ENCODE peak calls at places on chromosomes 13 and 19, in seven cellular contexts. One of them, this sample, is unnamed. For H3K36me3 and H3K27me3, the result is how much of the 10 kb centered on the place peaks cover.

GRCh38 chr19:4086336-4086953 is 19.7 kb upstream of the ZBTB7A start:
- DNase-seq in mesendoderm: no peak
- DNase-seq in neuronal stem cell: no peak
- DNase-seq in NT2/D1: no peak
- DNase-seq in transverse colon: peak
- DNase-seq in cardiac muscle cell: no peak
- DNase-seq in effector memory CD4-positive, alpha-beta T cell: no peak
- DNase-seq in this sample: no peak

GRCh38 chr13:85798999-85799646 is at the start of gene SLITRK6:
- DNase-seq in mesendoderm: peak
- DNase-seq in NT2/D1: peak
- DNase-seq in neuronal stem cell: peak
- DNase-seq in effector memory CD4-positive, alpha-beta T cell: no peak
- DNase-seq in cardiac muscle cell: peak
- DNase-seq in transverse colon: no peak
- DNase-seq in this sample: peak

GRCh38 chr13:113862766-113863510 is 938 bp downstream of the GAS6 start:
- DNase-seq in transverse colon: peak
- DNase-seq in effector memory CD4-positive, alpha-beta T cell: no peak
- DNase-seq in mesendoderm: peak
- DNase-seq in neuronal stem cell: no peak
- DNase-seq in cardiac muscle cell: peak
- DNase-seq in NT2/D1: no peak
- DNase-seq in this sample: peak

GRCh38 chr13:98405107-98405571 is 171.8 kb downstream of the STK24 start:
- DNase-seq in transverse colon: no peak
- DNase-seq in mesendoderm: peak
- DNase-seq in NT2/D1: peak
- DNase-seq in cardiac muscle cell: peak
- DNase-seq in effector memory CD4-positive, alpha-beta T cell: no peak
- DNase-seq in neuronal stem cell: peak
- DNase-seq in this sample: peak

GRCh38 chr19:31171936-31172335 is 177.3 kb downstream of the TSHZ3 start:
- DNase-seq in effector memory CD4-positive, alpha-beta T cell: no peak
- DNase-seq in cardiac muscle cell: no peak
- DNase-seq in mesendoderm: no peak
- DNase-seq in neuronal stem cell: no peak
- DNase-seq in transverse colon: no peak
- DNase-seq in NT2/D1: no peak
- DNase-seq in this sample: no peak

GRCh38 chr19:39406656-39407393 is at the start of gene ZFP36:
- DNase-seq in mesendoderm: peak
- DNase-seq in effector memory CD4-positive, alpha-beta T cell: peak
- DNase-seq in neuronal stem cell: no peak
- DNase-seq in cardiac muscle cell: peak
- DNase-seq in NT2/D1: no peak
- DNase-seq in transverse colon: peak
- DNase-seq in this sample: peak

GRCh38 chr19:45558399-45558878 is 26.2 kb downstream of the OPA3 start:
- DNase-seq in effector memory CD4-positive, alpha-beta T cell: peak
- DNase-seq in cardiac muscle cell: peak
- DNase-seq in neuronal stem cell: peak
- DNase-seq in NT2/D1: peak
- DNase-seq in mesendoderm: peak
- DNase-seq in transverse colon: peak
- DNase-seq in this sample: peak

GRCh38 chr13:113880651-113881611 is 17.1 kb upstream of the GAS6 start:
- DNase-seq in NT2/D1: no peak
- DNase-seq in transverse colon: no peak
- DNase-seq in neuronal stem cell: no peak
- DNase-seq in mesendoderm: no peak
- DNase-seq in effector memory CD4-positive, alpha-beta T cell: no peak
- DNase-seq in cardiac muscle cell: no peak
- DNase-seq in this sample: no peak

GRCh38 chr19:31548941-31549340 is 199.7 kb upstream of the TSHZ3 start:
- DNase-seq in effector memory CD4-positive, alpha-beta T cell: no peak
- DNase-seq in neuronal stem cell: no peak
- DNase-seq in NT2/D1: no peak
- DNase-seq in cardiac muscle cell: peak
- DNase-seq in transverse colon: no peak
- DNase-seq in mesendoderm: peak
- DNase-seq in this sample: peak

GRCh38 chr13:112992931-112993700 is 24.1 kb downstream of the MCF2L start:
- DNase-seq in cardiac muscle cell: no peak
- DNase-seq in effector memory CD4-positive, alpha-beta T cell: no peak
- DNase-seq in NT2/D1: no peak
- DNase-seq in mesendoderm: no peak
- DNase-seq in neuronal stem cell: no peak
- DNase-seq in transverse colon: no peak
- DNase-seq in this sample: no peak

GRCh38 chr19:19224852-19225494 is 13.2 kb downstream of the NCAN start:
- DNase-seq in NT2/D1: peak
- DNase-seq in effector memory CD4-positive, alpha-beta T cell: peak
- DNase-seq in transverse colon: peak
- DNase-seq in cardiac muscle cell: peak
- DNase-seq in neuronal stem cell: peak
- DNase-seq in mesendoderm: peak
- DNase-seq in this sample: peak

GRCh38 chr19:10420444-10421239 is at the start of gene PDE4A:
- DNase-seq in neuronal stem cell: no peak
- DNase-seq in transverse colon: no peak
- DNase-seq in effector memory CD4-positive, alpha-beta T cell: no peak
- DNase-seq in cardiac muscle cell: peak
- DNase-seq in mesendoderm: peak
- DNase-seq in NT2/D1: no peak
- DNase-seq in this sample: peak

GRCh38 chr13:69857188-69857821 is 250.3 kb upstream of the ATXN8OS start:
- DNase-seq in NT2/D1: peak
- DNase-seq in mesendoderm: peak
- DNase-seq in effector memory CD4-positive, alpha-beta T cell: no peak
- DNase-seq in transverse colon: no peak
- DNase-seq in neuronal stem cell: peak
- DNase-seq in cardiac muscle cell: peak
- DNase-seq in this sample: peak

DNA sequence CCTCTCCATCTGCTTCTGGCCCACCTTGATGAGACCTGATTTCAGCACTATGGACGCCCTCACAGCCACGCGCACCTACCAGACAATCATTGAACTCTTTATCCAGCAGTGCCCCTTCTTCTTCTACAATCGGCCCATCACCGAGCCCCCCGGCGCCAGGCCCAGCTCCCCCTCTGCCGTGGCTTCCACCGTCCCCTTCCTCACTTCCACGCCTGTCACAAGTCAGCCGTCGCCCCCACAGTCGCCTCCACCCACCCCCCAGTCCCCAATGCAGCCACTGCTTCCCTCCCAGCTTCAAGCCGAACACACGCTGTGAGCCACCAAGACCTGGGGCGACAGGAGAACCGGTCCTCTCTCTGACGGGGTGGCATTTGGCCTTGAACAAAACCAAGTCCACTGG is 19.3 kb upstream of the NPAS1 start:
- DNase-seq in transverse colon: no peak
- DNase-seq in mesendoderm: no peak
- DNase-seq in neuronal stem cell: no peak
- DNase-seq in cardiac muscle cell: no peak
- DNase-seq in effector memory CD4-positive, alpha-beta T cell: no peak
- DNase-seq in NT2/D1: no peak
- DNase-seq in this sample: no peak
- H3K36me3 ChIP-seq in transverse colon: under half
- H3K36me3 ChIP-seq in mesendoderm: under half
- H3K36me3 ChIP-seq in neuronal stem cell: half or more
- H3K36me3 ChIP-seq in cardiac muscle cell: under half
- H3K36me3 ChIP-seq in effector memory CD4-positive, alpha-beta T cell: under half
- H3K36me3 ChIP-seq in NT2/D1: under half
- H3K36me3 ChIP-seq in this sample: under half

DNA sequence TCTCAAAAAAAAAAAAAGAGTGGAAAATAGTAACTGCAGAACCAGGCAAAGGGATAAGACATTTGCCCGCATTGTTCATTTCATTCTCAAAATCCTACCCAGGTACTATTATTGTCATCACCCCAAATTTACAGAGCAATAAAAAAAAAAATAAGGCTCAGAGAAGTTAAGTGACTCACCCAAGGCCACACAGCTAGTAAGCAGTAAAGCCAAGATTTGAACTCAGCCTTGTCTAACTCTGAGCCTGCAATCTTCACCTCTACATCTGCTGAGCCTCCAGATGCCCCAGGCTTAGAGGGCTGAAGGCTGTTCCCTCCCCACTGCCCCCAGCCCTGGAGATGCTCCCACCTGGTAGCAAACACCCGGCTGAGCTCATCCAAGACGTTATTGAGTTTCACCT is 61.0 kb downstream of the UNC13A start:
- DNase-seq in effector memory CD4-positive, alpha-beta T cell: no peak
- DNase-seq in mesendoderm: no peak
- DNase-seq in NT2/D1: no peak
- DNase-seq in transverse colon: no peak
- DNase-seq in neuronal stem cell: no peak
- DNase-seq in cardiac muscle cell: no peak
- DNase-seq in this sample: no peak
- H3K27me3 ChIP-seq in effector memory CD4-positive, alpha-beta T cell: under half
- H3K27me3 ChIP-seq in mesendoderm: under half
- H3K27me3 ChIP-seq in NT2/D1: under half
- H3K27me3 ChIP-seq in transverse colon: under half
- H3K27me3 ChIP-seq in neuronal stem cell: under half
- H3K27me3 ChIP-seq in cardiac muscle cell: under half
- H3K27me3 ChIP-seq in this sample: under half

GRCh38 chr19:2852598-2852997 is 11.3 kb downstream of the ZNF555 start:
- DNase-seq in NT2/D1: no peak
- DNase-seq in mesendoderm: peak
- DNase-seq in transverse colon: no peak
- DNase-seq in effector memory CD4-positive, alpha-beta T cell: no peak
- DNase-seq in cardiac muscle cell: no peak
- DNase-seq in neuronal stem cell: no peak
- DNase-seq in this sample: no peak
- H3K36me3 ChIP-seq in NT2/D1: half or more
- H3K36me3 ChIP-seq in mesendoderm: under half
- H3K36me3 ChIP-seq in transverse colon: half or more
- H3K36me3 ChIP-seq in effector memory CD4-positive, alpha-beta T cell: under half
- H3K36me3 ChIP-seq in cardiac muscle cell: under half
- H3K36me3 ChIP-seq in neuronal stem cell: half or more
- H3K36me3 ChIP-seq in this sample: under half

GRCh38 chr19:51294977-51295375 is 16.5 kb upstream of the IGLON5 start:
- DNase-seq in mesendoderm: no peak
- DNase-seq in NT2/D1: no peak
- DNase-seq in transverse colon: no peak
- DNase-seq in neuronal stem cell: no peak
- DNase-seq in cardiac muscle cell: no peak
- DNase-seq in effector memory CD4-positive, alpha-beta T cell: no peak
- DNase-seq in this sample: no peak

GRCh38 chr19:51297406-51297805 is 14.0 kb upstream of the IGLON5 start:
- DNase-seq in cardiac muscle cell: no peak
- DNase-seq in neuronal stem cell: no peak
- DNase-seq in mesendoderm: no peak
- DNase-seq in transverse colon: no peak
- DNase-seq in NT2/D1: no peak
- DNase-seq in effector memory CD4-positive, alpha-beta T cell: no peak
- DNase-seq in this sample: no peak

GRCh38 chr19:51294211-51294976 is 17.1 kb upstream of the IGLON5 start:
- DNase-seq in NT2/D1: no peak
- DNase-seq in cardiac muscle cell: no peak
- DNase-seq in mesendoderm: peak
- DNase-seq in transverse colon: no peak
- DNase-seq in neuronal stem cell: no peak
- DNase-seq in effector memory CD4-positive, alpha-beta T cell: no peak
- DNase-seq in this sample: peak

GRCh38 chr19:51295382-51296126 is 15.9 kb upstream of the IGLON5 start:
- DNase-seq in cardiac muscle cell: no peak
- DNase-seq in NT2/D1: no peak
- DNase-seq in mesendoderm: peak
- DNase-seq in neuronal stem cell: no peak
- DNase-seq in effector memory CD4-positive, alpha-beta T cell: no peak
- DNase-seq in transverse colon: no peak
- DNase-seq in this sample: peak

DNA sequence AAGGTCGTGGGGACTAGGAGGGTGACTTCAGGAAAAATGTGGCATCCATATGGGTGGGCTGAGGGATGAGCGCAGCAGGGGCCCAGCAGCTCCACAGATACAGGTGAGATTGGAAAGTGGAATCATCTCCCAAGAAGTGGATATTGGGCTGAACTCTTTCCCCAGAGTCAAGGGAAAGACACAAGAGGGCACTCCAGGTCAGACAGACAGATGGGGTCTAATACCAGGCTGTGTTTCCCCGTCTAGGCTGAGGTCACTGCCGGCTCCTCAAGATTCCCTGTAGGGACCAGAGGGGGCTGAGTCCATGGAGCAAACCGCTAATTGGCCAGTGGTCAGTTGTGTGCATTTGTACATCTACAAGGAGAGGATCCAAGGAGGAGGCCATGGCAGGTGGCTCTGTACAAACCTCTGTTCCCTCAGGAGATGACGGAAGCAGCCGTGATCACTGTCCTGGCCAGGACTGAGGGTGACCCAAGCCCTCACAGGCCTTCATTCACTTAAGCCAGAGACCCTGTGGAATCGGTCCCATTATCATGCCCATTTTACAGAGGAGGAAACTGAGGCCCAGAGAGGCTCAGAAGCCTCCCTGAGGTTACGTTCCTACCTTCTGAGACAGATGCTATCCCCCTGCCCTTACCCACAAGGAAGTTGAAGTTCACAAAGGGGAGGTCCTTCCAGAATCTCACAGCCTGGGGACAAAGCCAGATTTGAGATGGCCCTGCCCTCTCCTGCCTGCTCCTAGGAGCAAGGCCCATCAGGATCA is 14.9 kb upstream of the IGLON5 start:
- DNase-seq in cardiac muscle cell: peak
- DNase-seq in neuronal stem cell: no peak
- DNase-seq in NT2/D1: no peak
- DNase-seq in effector memory CD4-positive, alpha-beta T cell: no peak
- DNase-seq in transverse colon: no peak
- DNase-seq in mesendoderm: peak
- DNase-seq in this sample: peak
- H3K27me3 ChIP-seq in cardiac muscle cell: under half
- H3K27me3 ChIP-seq in neuronal stem cell: under half
- H3K27me3 ChIP-seq in NT2/D1: under half
- H3K27me3 ChIP-seq in effector memory CD4-positive, alpha-beta T cell: under half
- H3K27me3 ChIP-seq in transverse colon: under half
- H3K27me3 ChIP-seq in mesendoderm: under half
- H3K27me3 ChIP-seq in this sample: under half

DNA sequence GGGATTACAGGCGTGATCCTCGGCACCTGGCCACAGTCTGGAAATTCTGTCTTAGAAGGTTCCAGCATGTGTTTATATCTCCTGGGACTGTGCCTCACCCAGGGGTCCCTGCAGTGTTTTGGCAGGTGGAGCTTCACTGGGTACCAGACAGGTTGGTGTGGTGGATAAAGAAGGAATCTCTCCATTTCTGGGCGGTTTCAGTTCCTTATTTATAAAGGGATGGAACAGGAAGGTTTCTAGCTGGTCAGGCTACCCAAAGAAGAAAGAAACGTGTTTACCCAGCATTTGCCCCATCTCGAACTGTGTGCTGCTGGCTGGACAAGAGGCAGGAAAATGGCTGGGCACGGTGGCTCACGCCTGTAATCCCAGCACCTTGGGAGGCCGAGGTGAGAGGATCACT is 9.8 kb downstream of the PNPLA6 start:
- DNase-seq in mesendoderm: no peak
- DNase-seq in neuronal stem cell: no peak
- DNase-seq in NT2/D1: no peak
- DNase-seq in transverse colon: no peak
- DNase-seq in cardiac muscle cell: no peak
- DNase-seq in effector memory CD4-positive, alpha-beta T cell: no peak
- DNase-seq in this sample: no peak
- H3K36me3 ChIP-seq in mesendoderm: under half
- H3K36me3 ChIP-seq in neuronal stem cell: under half
- H3K36me3 ChIP-seq in NT2/D1: under half
- H3K36me3 ChIP-seq in transverse colon: under half
- H3K36me3 ChIP-seq in cardiac muscle cell: under half
- H3K36me3 ChIP-seq in effector memory CD4-positive, alpha-beta T cell: under half
- H3K36me3 ChIP-seq in this sample: under half

This sample was measured in neural progenitor cell.